ENCODE peak calls at places on chromosome 12, in four cellular contexts. P, L, T and R are unnamed samples.

GRCh38 chr12:49616533-49617219 is 6.7 kb upstream of the PRPF40B start:
- DNase-seq in L (no peak), P (no peak), T (no peak), R (no peak)

GRCh38 chr12:93621986-93622385 is 49.5 kb downstream of the SOCS2 start:
- DNase-seq in L (no peak), T (peak), P (no peak), R (no peak)

GRCh38 chr12:6638305-6638704 is 2.5 kb upstream of the LPAR5 start:
- DNase-seq in P (no peak), T (no peak), L (no peak), R (no peak)

GRCh38 chr12:104734541-104735075 is 223.5 kb downstream of the SLC41A2 start:
- DNase-seq in T (no peak), P (no peak), L (no peak), R (no peak)

GRCh38 chr12:104712968-104713367 is 245.1 kb downstream of the SLC41A2 start:
- DNase-seq in P (no peak), L (no peak), T (no peak), R (no peak)

GRCh38 chr12:104888456-104888855 is 69.6 kb downstream of the SLC41A2 start:
- DNase-seq in L (no peak), T (no peak), P (no peak), R (no peak)

GRCh38 chr12:127911289-127911688 is 355.7 kb upstream of the TMEM132C start:
- DNase-seq in T (no peak), L (no peak), P (peak), R (no peak)

GRCh38 chr12:131853832-131854797 is 25.9 kb downstream of the MMP17 start:
- DNase-seq in T (no peak), L (no peak), P (no peak), R (no peak)

GRCh38 chr12:46562625-46563228 is 190.2 kb upstream of the SLC38A2 start:
- DNase-seq in T (peak), P (no peak), L (no peak), R (no peak)

GRCh38 chr12:47302111-47302597 is 222.4 kb upstream of the AMIGO2 start:
- DNase-seq in P (no peak), L (no peak), T (no peak), R (no peak)

GRCh38 chr12:47509398-47509851 is 196.4 kb downstream of the RPAP3 start:
- DNase-seq in P (no peak), L (no peak), T (peak), R (no peak)

GRCh38 chr12:13961983-13962382 is 19.4 kb downstream of the GRIN2B start:
- DNase-seq in P (no peak), T (no peak), L (peak), R (no peak)

GRCh38 chr12:12153596-12153995 is 82.9 kb downstream of the BCL2L14 start:
- DNase-seq in T (no peak), L (no peak), P (no peak), R (no peak)

GRCh38 chr12:70008944-70009343 is 183.9 kb downstream of the MYRFL start:
- DNase-seq in L (no peak), T (no peak), P (no peak), R (no peak)

GRCh38 chr12:11876301-11876700 is 194.4 kb upstream of the BCL2L14 start:
- DNase-seq in L (no peak), T (no peak), P (no peak), R (no peak)

GRCh38 chr12:12807970-12808702 is 5.0 kb upstream of the DDX47 start:
- DNase-seq in T (peak), L (no peak), P (no peak), R (no peak)

GRCh38 chr12:95117178-95117599 is 43.8 kb upstream of the NR2C1 start:
- DNase-seq in L (no peak), T (peak), P (no peak), R (peak)

GRCh38 chr12:118059645-118060275 is 1.2 kb downstream of the WSB2 start:
- DNase-seq in P (no peak), L (no peak), T (no peak), R (no peak)

GRCh38 chr12:118060301-118061010 is 523 bp downstream of the WSB2 start:
- DNase-seq in T (peak), P (peak), L (no peak), R (peak)

GRCh38 chr12:118061011-118061875 is at the start of gene WSB2:
- DNase-seq in T (peak), L (peak), P (peak), R (peak)

GRCh38 chr12:118058227-118058626 is 2.8 kb downstream of the WSB2 start:
- DNase-seq in P (no peak), T (no peak), L (no peak), R (no peak)

GRCh38 chr12:118058881-118059644 is 1.9 kb downstream of the WSB2 start:
- DNase-seq in T (peak), L (no peak), P (no peak), R (no peak)
- H3K4me3 ChIP-seq in T (peak), L (no peak), P (no peak), R (no peak)

GRCh38 chr12:213527-213932 is 427 bp downstream of the SLC6A12 start:
- DNase-seq in P (no peak), L (no peak), T (no peak), R (no peak)

GRCh38 chr12:211639-212382 is 2.1 kb downstream of the SLC6A12 start:
- DNase-seq in P (no peak), L (no peak), T (no peak), R (no peak)

GRCh38 chr12:214005-214736 is at the start of gene SLC6A12:
- DNase-seq in L (no peak), T (no peak), P (no peak), R (no peak)

GRCh38 chr12:212383-212798 is 1.6 kb downstream of the SLC6A12 start:
- DNase-seq in L (no peak), P (no peak), T (no peak), R (no peak)

GRCh38 chr12:212799-213526 is 994 bp downstream of the SLC6A12 start:
- DNase-seq in T (peak), P (peak), L (no peak), R (no peak)
- H3K4me3 ChIP-seq in T (no peak), P (no peak), L (no peak), R (peak)

GRCh38 chr12:565161-565560 is 98.1 kb downstream of the NINJ2 start:
- DNase-seq in T (no peak), L (no peak), P (no peak), R (no peak)

GRCh38 chr12:561908-562593 is 101.2 kb downstream of the NINJ2 start:
- DNase-seq in T (no peak), L (no peak), P (no peak), R (no peak)

GRCh38 chr12:562634-563033 is 100.6 kb downstream of the NINJ2 start:
- DNase-seq in P (no peak), T (no peak), L (no peak), R (no peak)

GRCh38 chr12:563899-564298 is 99.3 kb downstream of the NINJ2 start:
- DNase-seq in P (no peak), L (no peak), T (no peak), R (no peak)

GRCh38 chr12:563250-563781 is 99.9 kb downstream of the NINJ2 start:
- DNase-seq in L (no peak), T (no peak), P (no peak), R (no peak)
- H3K4me3 ChIP-seq in L (no peak), T (no peak), P (no peak), R (no peak)

GRCh38 chr12:120712654-120713053 is 2.4 kb downstream of the UNC119B start:
- DNase-seq in P (no peak), L (no peak), T (no peak), R (no peak)
- H3K4me3 ChIP-seq in P (no peak), L (no peak), T (no peak), R (no peak)

DNA sequence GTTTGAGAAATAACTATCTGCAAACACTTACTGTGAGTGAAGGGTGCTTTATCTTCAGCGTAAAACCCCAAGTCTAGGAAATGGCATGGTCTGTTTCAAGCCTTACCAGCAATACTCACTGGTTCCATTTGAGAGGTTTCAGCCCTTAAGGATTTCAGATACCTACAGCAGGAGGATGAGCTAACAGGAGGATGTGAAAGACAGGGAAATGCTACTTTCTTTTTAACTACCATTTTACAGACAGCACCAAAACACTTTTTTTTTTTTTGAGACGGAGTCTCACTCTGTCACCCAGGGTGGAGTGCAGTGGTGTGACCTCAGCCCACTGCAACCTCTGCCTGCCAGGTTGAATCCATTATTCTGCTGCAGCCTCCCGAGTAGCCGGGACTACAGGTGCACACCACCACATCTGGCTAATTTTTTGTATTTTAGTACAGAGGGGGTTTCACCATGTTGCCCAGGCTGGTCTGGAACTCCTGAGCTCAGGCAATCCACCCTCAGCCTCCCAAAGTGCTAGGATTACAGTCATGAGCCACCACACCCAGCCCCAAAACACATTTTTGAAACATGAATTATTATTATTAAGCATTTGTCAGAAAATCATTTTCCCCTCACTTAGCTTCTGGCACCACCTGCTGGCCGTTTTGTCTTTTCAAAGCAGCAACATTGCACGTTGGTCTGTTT is 4.6 kb downstream of the MTRFR start:
- DNase-seq in L (peak), P (peak), T (peak), R (peak)
- H3K4me3 ChIP-seq in L (no peak), P (no peak), T (no peak), R (no peak)

GRCh38 chr12:43806737-43807072 is 588 bp upstream of the TWF1 start:
- DNase-seq in P (no peak), T (no peak), L (no peak), R (no peak)

GRCh38 chr12:43805149-43805856 is 814 bp downstream of the TWF1 start:
- DNase-seq in L (no peak), P (no peak), T (peak), R (no peak)

GRCh38 chr12:43807361-43807760 is 1.2 kb upstream of the TWF1 start:
- DNase-seq in P (no peak), L (no peak), T (no peak), R (no peak)

GRCh38 chr12:43812042-43812441 is 5.9 kb upstream of the TWF1 start:
- DNase-seq in T (no peak), P (no peak), L (no peak), R (no peak)

GRCh38 chr12:43805857-43806736 is at the start of gene TWF1:
- DNase-seq in P (peak), T (peak), L (peak), R (peak)
- H3K4me3 ChIP-seq in P (peak), T (peak), L (peak), R (peak)

GRCh38 chr12:2053675-2054070 is 886 bp downstream of the CACNA1C start:
- DNase-seq in P (no peak), L (no peak), T (peak), R (no peak)
- H3K4me3 ChIP-seq in P (no peak), L (peak), T (peak), R (peak)

GRCh38 chr12:107775093-107775721 is 703 bp downstream of the ASCL4 start:
- DNase-seq in P (no peak), T (no peak), L (no peak), R (no peak)
- H3K4me3 ChIP-seq in P (no peak), T (no peak), L (no peak), R (peak)

GRCh38 chr12:32893008-32893407 is 3.6 kb downstream of the PKP2 start:
- DNase-seq in P (no peak), L (no peak), T (no peak), R (no peak)
- H3K4me3 ChIP-seq in P (no peak), L (no peak), T (no peak), R (no peak)